ENCODE peak calls at places on chromosome 19, in six cellular contexts. C, J, Q, N, I and W are unnamed samples.

GRCh38 chr19:5907216-5907615 is 2.5 kb downstream of the VMAC start:
- DNase-seq in N (no peak), I (no peak), C (no peak), Q (no peak), J (no peak), W (no peak)

GRCh38 chr19:53808710-53809125 is 15.4 kb downstream of the NLRP12 start:
- DNase-seq in C (no peak), Q (no peak), J (no peak), N (no peak), I (peak), W (no peak)

GRCh38 chr19:7925171-7925837 is 631 bp downstream of the CTXN1 start:
- DNase-seq in I (peak), C (peak), Q (peak), N (peak), J (no peak), W (peak)

GRCh38 chr19:426725-427445 is 17.9 kb upstream of the C2CD4C start:
- DNase-seq in N (no peak), Q (no peak), I (no peak), C (no peak), J (no peak), W (no peak)

GRCh38 chr19:32997716-32998355 is 25.8 kb downstream of the FAAP24 start:
- DNase-seq in J (no peak), N (no peak), Q (no peak), C (no peak), I (no peak), W (no peak)

GRCh38 chr19:2455481-2456300 is 1.1 kb downstream of the LMNB2 start:
- DNase-seq in J (no peak), Q (peak), C (no peak), N (no peak), I (no peak), W (peak)

GRCh38 chr19:10189631-10190425 is 4.9 kb downstream of the DNMT1 start:
- DNase-seq in I (peak), J (no peak), N (no peak), C (peak), Q (no peak), W (no peak)

GRCh38 chr19:14167594-14168138 is 31.3 kb upstream of the ASF1B start:
- DNase-seq in N (no peak), J (no peak), C (no peak), I (no peak), Q (no peak), W (no peak)

GRCh38 chr19:43667524-43668405 is 2.2 kb downstream of the PLAUR start:
- DNase-seq in I (no peak), Q (peak), C (no peak), N (no peak), J (no peak), W (peak)

GRCh38 chr19:50266896-50267295 is 62.3 kb downstream of the KCNC3 start:
- DNase-seq in C (no peak), N (no peak), J (no peak), Q (no peak), I (no peak), W (no peak)

GRCh38 chr19:5680083-5680436 is 256 bp downstream of the MICOS13 start:
- DNase-seq in C (no peak), J (no peak), I (no peak), Q (no peak), N (no peak), W (no peak)

GRCh38 chr19:41694196-41694595 is 6.1 kb upstream of the CEACAM7 start:
- DNase-seq in J (no peak), I (no peak), C (no peak), N (no peak), Q (no peak), W (no peak)

GRCh38 chr19:47274891-47275865 is 493 bp downstream of the INAFM1 start:
- DNase-seq in N (peak), I (peak), Q (no peak), C (no peak), J (no peak), W (no peak)

GRCh38 chr19:39084732-39085080 is 538 bp downstream of the ACP7 start:
- DNase-seq in C (no peak), Q (no peak), N (no peak), J (no peak), I (no peak), W (no peak)

DNA sequence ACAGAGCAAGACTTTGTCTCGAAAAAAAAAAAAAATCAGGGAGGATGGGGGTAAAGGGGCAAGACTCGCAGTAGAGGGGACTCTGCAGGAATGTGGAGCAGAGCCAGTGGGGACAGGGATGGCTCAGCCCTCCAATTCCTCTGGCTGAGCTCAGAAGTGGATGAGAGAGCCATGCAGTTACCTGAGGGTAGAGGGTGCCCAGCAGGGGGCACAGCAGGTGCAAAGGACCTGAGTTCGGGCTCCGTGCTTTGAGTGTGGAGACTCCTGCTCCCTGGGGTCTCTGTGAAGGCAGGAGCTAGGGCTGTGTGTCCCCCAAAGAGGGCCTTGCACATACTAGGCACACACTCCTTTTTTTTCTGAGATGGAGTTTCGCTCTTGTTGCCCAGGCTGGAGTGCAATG is 7.7 kb downstream of the DOCK6 start:
- DNase-seq in C (no peak), N (no peak), J (no peak), Q (no peak), I (no peak), W (no peak)
- TF ChIP-seq CTCF in C (no peak), N (no peak), J (no peak), Q (peak), I (no peak), W (no peak)

DNA sequence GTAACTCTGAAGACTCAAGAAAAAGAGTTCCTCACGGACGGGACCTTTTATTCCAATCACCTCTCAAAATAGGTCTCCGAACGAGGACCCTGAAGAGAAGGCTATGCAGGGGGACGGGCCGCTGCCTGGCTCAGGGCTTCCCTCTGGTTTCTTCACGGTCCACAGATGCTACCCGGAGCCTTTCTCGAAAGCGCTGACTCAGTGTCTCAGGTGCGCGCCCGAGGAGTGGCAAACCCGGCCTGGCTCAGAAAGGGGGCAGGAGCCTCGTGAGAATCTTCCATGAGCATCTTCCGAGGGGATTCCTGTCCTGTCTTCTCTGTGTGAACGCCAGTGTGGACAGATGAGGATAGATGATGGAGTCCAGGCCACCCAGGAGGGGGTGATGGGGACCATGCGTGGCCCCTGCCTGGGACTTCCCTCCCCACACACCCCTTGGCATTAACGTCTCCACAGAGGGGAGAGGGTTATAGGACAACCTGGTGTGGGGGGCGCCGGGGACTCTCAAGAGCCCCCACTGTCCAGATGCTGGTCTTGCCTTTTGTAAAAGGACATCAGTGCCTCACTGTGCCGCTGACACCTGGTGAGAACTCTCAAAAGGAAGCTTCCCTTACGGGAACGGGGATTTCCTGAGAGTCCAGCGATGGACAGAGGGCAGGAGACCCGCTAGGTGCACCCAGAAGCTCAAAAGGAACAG is 16.5 kb downstream of the LSM4 start:
- DNase-seq in J (no peak), C (no peak), Q (no peak), I (no peak), N (no peak), W (no peak)
- TF ChIP-seq CTCF in J (no peak), C (no peak), Q (no peak), I (no peak), N (no peak), W (no peak)

GRCh38 chr19:37309834-37310575 is 60.9 kb upstream of the ZNF527 start:
- DNase-seq in N (no peak), Q (no peak), J (no peak), C (no peak), I (no peak), W (no peak)

GRCh38 chr19:37303591-37304171 is 67.2 kb upstream of the ZNF527 start:
- DNase-seq in C (no peak), N (no peak), J (no peak), I (no peak), Q (no peak), W (no peak)

GRCh38 chr19:37304884-37305255 is 66.0 kb upstream of the ZNF527 start:
- DNase-seq in I (no peak), Q (no peak), C (no peak), J (no peak), N (no peak), W (no peak)

GRCh38 chr19:37306383-37306963 is 64.4 kb upstream of the ZNF527 start:
- DNase-seq in Q (no peak), N (no peak), C (no peak), I (no peak), J (no peak), W (no peak)

GRCh38 chr19:37304190-37304883 is 66.6 kb upstream of the ZNF527 start:
- DNase-seq in C (no peak), Q (peak), I (no peak), J (no peak), N (peak), W (no peak)
- TF ChIP-seq CTCF in C (no peak), Q (no peak), I (no peak), J (no peak), N (no peak), W (no peak)

GRCh38 chr19:28242317-28242927 is 970.5 kb downstream of the UQCRFS1 start:
- DNase-seq in I (peak), C (peak), Q (no peak), J (no peak), N (peak), W (no peak)
- TF ChIP-seq CTCF in I (peak), C (peak), Q (peak), J (peak), N (peak), W (no peak)